ENCODE peak calls at places on chromosome 22, in four cellular contexts. Y is activated effector memory CD4-positive, alpha-beta T cell treated with Interleukin-2 at 50 U/mL for 16 hours; F is stimulated activated CD4-positive, alpha-beta T cell treated with anti-CD3 and anti-CD28 coated beads, TNF-alpha, amount 100 ng/mL, for 1 hour; R is neural progenitor cell. U is an unnamed sample.

GRCh38 chr22:36336246-36337182 is 51.3 kb downstream of the MYH9 start:
- DNase-seq in Y (no peak), F (no peak), R (no peak), U (no peak)

GRCh38 chr22:39151329-39151975 is 1.0 kb downstream of the CBX7 start:
- DNase-seq in Y (no peak), F (no peak), R (no peak), U (no peak)

GRCh38 chr22:50731811-50732624 is 6.0 kb upstream of the ACR start:
- DNase-seq in Y (peak; percentile 45), F (peak; percentile 30), R (peak; percentile 43), U (peak; percentile 38)

GRCh38 chr22:19853879-19854777 is 546 bp downstream of the GNB1L start:
- DNase-seq in Y (no peak), F (no peak), R (no peak), U (no peak)

GRCh38 chr22:19035474-19036228 is 86.6 kb downstream of the DGCR2 start:
- DNase-seq in Y (no peak), F (no peak), R (peak; percentile 81), U (no peak)

GRCh38 chr22:18035740-18036139 is 11.4 kb upstream of the MICAL3 start:
- DNase-seq in Y (no peak), F (no peak), R (no peak), U (no peak)

GRCh38 chr22:20021196-20022181 is 579 bp downstream of the TANGO2 start:
- DNase-seq in Y (no peak), F (no peak), R (peak; percentile 47), U (no peak)

GRCh38 chr22:20750461-20751184 is 23.3 kb upstream of the SERPIND1 start:
- DNase-seq in Y (peak; percentile 5), F (no peak), R (no peak), U (no peak)

GRCh38 chr22:31179345-31179744 is 19.4 kb downstream of the RNF185 start:
- DNase-seq in Y (no peak), F (no peak), R (no peak), U (no peak)

GRCh38 chr22:19940536-19941364 is 822 bp upstream of the COMT start:
- DNase-seq in Y (no peak), F (no peak), R (no peak), U (no peak)

GRCh38 chr22:31323578-31324550 is 22.3 kb downstream of the PATZ1 start:
- DNase-seq in Y (no peak), F (no peak), R (no peak), U (no peak)

GRCh38 chr22:31173386-31174145 is 13.6 kb downstream of the RNF185 start:
- DNase-seq in Y (no peak), F (no peak), R (no peak), U (no peak)

GRCh38 chr22:43384863-43385262 is 27.0 kb upstream of the MPPED1 start:
- DNase-seq in Y (no peak), F (no peak), R (no peak), U (no peak)

GRCh38 chr22:19423906-19424500 is 7.5 kb downstream of the HIRA start:
- DNase-seq in Y (no peak), F (no peak), R (no peak), U (no peak)

GRCh38 chr22:31662668-31663037 is 638 bp upstream of the PISD start:
- DNase-seq in Y (no peak), F (no peak), R (no peak), U (no peak)

GRCh38 chr22:28283025-28283654 is 364.1 kb upstream of the PITPNB start:
- DNase-seq in Y (no peak), F (no peak), R (no peak), U (no peak)

GRCh38 chr22:18057568-18058209 is 20.1 kb upstream of the PEX26 start:
- DNase-seq in Y (no peak), F (no peak), R (no peak), U (peak; percentile 64)

GRCh38 chr22:36221799-36222751 is 17.3 kb downstream of the APOL2 start:
- DNase-seq in Y (peak; percentile 23), F (no peak), R (peak; percentile 81), U (peak; percentile 26)